ENCODE peak calls at places on chromosomes 16 and 17, in four cellular contexts. P is H1, K is HepG2, H is GM12878. V is an unnamed sample.

GRCh38 chr17:59373879-59374495 is 42.5 kb downstream of the YPEL2 start:
- DNase-seq in P (no peak), K (no peak), H (no peak), V (no peak)

GRCh38 chr16:28309811-28310311 is 17.5 kb downstream of the SBK1 start:
- DNase-seq in P (no peak), K (no peak), H (no peak), V (no peak)

GRCh38 chr17:43114101-43114691 is 11.0 kb downstream of the BRCA1 start:
- DNase-seq in P (no peak), K (peak; percentile 87), H (no peak), V (no peak)

GRCh38 chr17:40612510-40613244 is 34.9 kb downstream of the SMARCE1 start:
- DNase-seq in P (no peak), K (no peak), H (no peak), V (no peak)

GRCh38 chr17:56812971-56813388 is 20.7 kb downstream of the C17orf67 start:
- DNase-seq in P (no peak), K (no peak), H (no peak), V (no peak)

GRCh38 chr16:81889896-81890634 is 111.0 kb downstream of the PLCG2 start:
- DNase-seq in P (peak; percentile 25), K (peak; percentile 70), H (no peak), V (peak; percentile 71)

GRCh38 chr16:85309656-85310587 is 197.7 kb upstream of the CIBAR2 start:
- DNase-seq in P (no peak), K (peak; percentile 34), H (no peak), V (no peak)

GRCh38 chr16:11621920-11622651 is 35.4 kb upstream of the LITAF start:
- DNase-seq in P (no peak), K (no peak), H (no peak), V (no peak)

GRCh38 chr17:31489295-31490018 is 98.0 kb downstream of the RAB11FIP4 start:
- DNase-seq in P (no peak), K (peak; percentile 72), H (no peak), V (no peak)

DNA sequence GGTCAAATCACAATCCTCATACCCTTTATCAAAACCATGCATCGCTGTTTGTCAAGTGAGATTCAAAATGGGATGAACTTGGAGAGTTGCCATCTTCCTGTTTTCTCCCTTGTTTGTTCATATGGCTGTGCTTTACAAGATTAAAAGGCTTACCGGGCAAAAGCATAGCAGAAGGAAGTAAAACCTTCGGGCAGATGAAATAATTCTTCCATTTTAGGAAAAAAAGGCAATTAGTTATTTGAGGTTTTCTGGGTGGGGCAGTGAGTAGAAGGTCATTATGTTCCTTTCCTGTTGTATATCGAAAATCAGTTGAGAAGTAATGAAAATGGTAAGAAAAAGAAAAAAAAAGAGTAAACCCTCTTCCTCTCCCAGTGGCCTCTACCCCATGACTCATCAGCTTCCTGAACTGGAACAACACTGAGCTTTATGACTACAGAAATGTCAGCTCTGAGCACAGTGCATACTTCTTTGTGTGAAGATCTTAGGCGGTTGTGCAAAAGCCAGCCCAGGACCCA is 369.2 kb downstream of the CDH13 start:
- DNase-seq in P (no peak), K (no peak), H (no peak), V (no peak)
- TF ChIP-seq YY1 in P (no peak), K (no peak), H (no peak), V (no peak)

GRCh38 chr17:69959291-69959690 is 115.7 kb upstream of the KCNJ16 start:
- DNase-seq in P (no peak), K (no peak), H (no peak), V (no peak)
- TF ChIP-seq SUZ12 in P (no peak), K (no peak), H (no peak), V (no peak)

GRCh38 chr16:70737377-70738082 is 51.7 kb upstream of the MTSS2 start:
- DNase-seq in P (no peak), K (no peak), H (peak; percentile 81), V (no peak)
- TF ChIP-seq YY1 in P (no peak), K (no peak), H (no peak), V (no peak)

GRCh38 chr16:68739964-68740627 is 3.0 kb downstream of the CDH1 start:
- DNase-seq in P (no peak), K (peak; percentile 90), H (no peak), V (no peak)

GRCh38 chr16:68736561-68736960 is 531 bp upstream of the CDH1 start:
- DNase-seq in P (no peak), K (no peak), H (no peak), V (no peak)

GRCh38 chr16:68740628-68741346 is 3.7 kb downstream of the CDH1 start:
- DNase-seq in P (no peak), K (no peak), H (no peak), V (no peak)

GRCh38 chr16:68737046-68737729 is at the start of gene CDH1:
- DNase-seq in P (peak; percentile 86), K (no peak), H (no peak), V (no peak)

DNA sequence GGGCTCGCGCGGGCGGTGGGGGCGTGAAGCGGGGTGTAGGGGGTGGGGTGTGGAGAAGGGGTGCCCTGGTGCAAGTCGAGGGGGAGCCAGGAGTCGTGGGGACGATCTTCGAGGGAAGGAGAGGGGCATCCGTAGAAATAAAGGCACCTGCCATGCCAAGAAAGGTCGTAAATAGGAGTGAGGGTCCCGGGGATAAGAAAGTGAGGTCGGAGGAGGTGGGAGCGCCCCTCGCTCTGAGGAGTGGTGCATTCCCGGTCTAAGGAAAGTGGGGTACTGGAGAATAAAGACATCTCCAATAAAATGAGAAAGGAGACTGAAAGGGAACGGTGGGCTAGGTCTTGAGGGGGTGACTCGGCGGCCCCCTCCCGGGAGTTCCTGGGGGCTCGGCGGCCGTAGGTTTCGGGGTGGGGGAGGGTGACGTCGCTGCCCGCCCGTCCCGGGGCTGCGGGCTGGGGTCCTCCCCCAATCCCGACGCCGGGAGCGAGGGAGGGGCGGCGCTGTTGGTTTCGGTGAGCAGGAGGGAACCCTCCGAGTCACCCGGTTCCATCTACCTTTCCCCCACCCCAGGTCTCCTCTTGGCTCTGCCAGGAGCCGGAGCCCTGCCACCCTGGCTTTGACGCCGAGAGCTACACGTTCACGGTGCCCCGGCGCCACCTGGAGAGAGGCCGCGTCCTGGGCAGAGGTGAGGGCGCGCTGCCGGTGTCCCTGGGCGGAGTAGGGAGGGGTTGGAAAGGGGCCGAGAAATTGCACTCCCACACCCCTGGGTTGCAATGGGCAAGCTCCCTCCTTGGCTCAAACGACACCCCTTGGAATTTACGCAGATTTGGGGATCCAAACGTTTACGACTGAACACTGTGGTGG is 868 bp downstream of the CDH1 start:
- DNase-seq in P (no peak), K (no peak), H (no peak), V (no peak)
- TF ChIP-seq SUZ12 in P (no peak), K (no peak), H (no peak), V (no peak)

V was measured in NT2/D1.